ENCODE peak calls at places on chromosome 4, in nine cellular contexts. L is endothelial cell; R is HT1080; F is activated gamma-delta T cell treated with Interleukin-2 at 50 U/mL for 16 hours; H is stimulated activated CD8-positive, alpha-beta memory T cell treated with anti-CD3 and anti-CD28 coated beads, Interleukin-7, amount 100 ng/mL, for 4 hours; T is GM23338; M is endodermal cell; P is uterus; I is neural crest cell. J is an unnamed sample.
A peak's percentile ranks its signal among the peaks of the same experiment; 100 is the strongest.

GRCh38 chr4:37864786-37865185 is 26.1 kb upstream of the TBC1D1 start:
- DNase-seq in L (no peak), R (no peak), F (no peak), H (no peak), T (no peak), M (no peak), P (no peak), I (no peak), J (no peak)

GRCh38 chr4:138770818-138771217 is 244.8 kb upstream of the NOCT start:
- DNase-seq in L (no peak), R (no peak), F (no peak), H (no peak), T (no peak), M (no peak), P (no peak), I (no peak), J (no peak)

GRCh38 chr4:7654550-7655266 is 220.0 kb upstream of the PSAPL1 start:
- DNase-seq in L (no peak), R (no peak), F (no peak), H (no peak), T (no peak), M (peak; percentile 77), P (no peak), I (no peak), J (no peak)

GRCh38 chr4:87916636-87917035 is 58.9 kb upstream of the SPP1 start:
- DNase-seq in L (no peak), R (peak; percentile 50), F (no peak), H (no peak), T (no peak), M (peak; percentile 76), P (no peak), I (no peak), J (no peak)

GRCh38 chr4:60938621-60939020 is 261.5 kb upstream of the ADGRL3 start:
- DNase-seq in L (no peak), R (no peak), F (no peak), H (no peak), T (no peak), M (no peak), P (no peak), I (no peak), J (no peak)

GRCh38 chr4:155900402-155900801 is 3.1 kb upstream of the TDO2 start:
- DNase-seq in L (no peak), R (peak; percentile 79), F (no peak), H (no peak), T (peak; percentile 24), M (no peak), P (no peak), I (no peak), J (peak; percentile 3)

GRCh38 chr4:48100248-48100647 is 33.8 kb downstream of the TXK start:
- DNase-seq in L (no peak), R (no peak), F (no peak), H (no peak), T (no peak), M (no peak), P (no peak), I (no peak), J (no peak)

GRCh38 chr4:110518889-110519490 is 43.0 kb downstream of the ENPEP start:
- DNase-seq in L (peak; percentile 52), R (peak; percentile 34), F (peak; percentile 26), H (no peak), T (peak; percentile 62), M (peak; percentile 66), P (no peak), I (peak; percentile 43), J (no peak)

GRCh38 chr4:10458190-10458589 is 964 bp upstream of the ZNF518B start:
- DNase-seq in L (peak; percentile 13), R (no peak), F (no peak), H (no peak), T (peak; percentile 37), M (peak; percentile 71), P (peak; percentile 16), I (no peak), J (no peak)

GRCh38 chr4:98522603-98523395 is 135.6 kb downstream of the TSPAN5 start:
- DNase-seq in L (no peak), R (peak; percentile 91), F (no peak), H (no peak), T (no peak), M (no peak), P (no peak), I (no peak), J (no peak)

GRCh38 chr4:86451560-86452322 is 91.9 kb upstream of the MAPK10 start:
- DNase-seq in L (no peak), R (peak; percentile 7), F (no peak), H (no peak), T (peak; percentile 45), M (peak; percentile 59), P (peak; percentile 18), I (no peak), J (no peak)

GRCh38 chr4:168585168-168586091 is 88.6 kb downstream of the PALLD start:
- DNase-seq in L (peak; percentile 76), R (peak; percentile 66), F (no peak), H (no peak), T (peak; percentile 94), M (peak; percentile 93), P (peak; percentile 92), I (peak; percentile 69), J (peak; percentile 54)

GRCh38 chr4:186032259-186032658 is 36.7 kb upstream of the TLR3 start:
- DNase-seq in L (no peak), R (no peak), F (no peak), H (no peak), T (peak; percentile 57), M (peak; percentile 61), P (no peak), I (no peak), J (no peak)

GRCh38 chr4:3516836-3517730 is 15.1 kb downstream of the LRPAP1 start:
- DNase-seq in L (no peak), R (no peak), F (no peak), H (no peak), T (no peak), M (no peak), P (no peak), I (no peak), J (no peak)

GRCh38 chr4:33715996-33716395 is 2528.3 kb downstream of the ARAP2 start:
- DNase-seq in L (no peak), R (peak; percentile 91), F (no peak), H (no peak), T (no peak), M (no peak), P (no peak), I (no peak), J (no peak)

GRCh38 chr4:99690472-99690871 is 32.8 kb upstream of the C4orf54 start:
- DNase-seq in L (no peak), R (no peak), F (no peak), H (no peak), T (no peak), M (no peak), P (no peak), I (no peak), J (no peak)

GRCh38 chr4:83753260-83753659 is 217.4 kb downstream of the GPAT3 start:
- DNase-seq in L (no peak), R (no peak), F (no peak), H (no peak), T (peak; percentile 59), M (no peak), P (no peak), I (no peak), J (no peak)

GRCh38 chr4:3793545-3793944 is 27.4 kb downstream of the ADRA2C start:
- DNase-seq in L (no peak), R (no peak), F (no peak), H (no peak), T (no peak), M (no peak), P (no peak), I (no peak), J (no peak)

GRCh38 chr4:37758226-37758625 is 68.3 kb upstream of the PGM2 start:
- DNase-seq in L (no peak), R (peak; percentile 52), F (no peak), H (no peak), T (no peak), M (no peak), P (peak; percentile 29), I (no peak), J (no peak)

GRCh38 chr4:184473515-184474260 is 662 bp downstream of the IRF2 start:
- DNase-seq in L (peak; percentile 48), R (peak; percentile 55), F (peak; percentile 18), H (peak; percentile 27), T (peak; percentile 61), M (peak; percentile 81), P (peak; percentile 33), I (peak; percentile 35), J (no peak)

GRCh38 chr4:128527356-128527755 is 239.7 kb upstream of the PGRMC2 start:
- DNase-seq in L (no peak), R (no peak), F (no peak), H (no peak), T (no peak), M (no peak), P (no peak), I (no peak), J (no peak)

GRCh38 chr4:24285759-24286158 is 298.6 kb downstream of the DHX15 start:
- DNase-seq in L (no peak), R (no peak), F (no peak), H (no peak), T (no peak), M (no peak), P (no peak), I (no peak), J (no peak)

GRCh38 chr4:138045036-138045435 is 197.1 kb downstream of the SLC7A11 start:
- DNase-seq in L (no peak), R (no peak), F (no peak), H (no peak), T (no peak), M (no peak), P (no peak), I (no peak), J (no peak)

GRCh38 chr4:93771640-93772411 is 56.7 kb upstream of the ATOH1 start:
- DNase-seq in L (no peak), R (no peak), F (no peak), H (no peak), T (no peak), M (no peak), P (no peak), I (no peak), J (no peak)

GRCh38 chr4:1002631-1003251 is 8.7 kb upstream of the FGFRL1 start:
- DNase-seq in L (no peak), R (no peak), F (no peak), H (no peak), T (peak; percentile 55), M (peak; percentile 72), P (no peak), I (no peak), J (no peak)

GRCh38 chr4:113496698-113497097 is 264.8 kb downstream of the CAMK2D start:
- DNase-seq in L (no peak), R (no peak), F (no peak), H (no peak), T (no peak), M (no peak), P (no peak), I (no peak), J (no peak)

GRCh38 chr4:8394125-8394524 is 46.4 kb downstream of the ACOX3 start:
- DNase-seq in L (no peak), R (no peak), F (no peak), H (no peak), T (no peak), M (no peak), P (peak; percentile 75), I (no peak), J (no peak)

GRCh38 chr4:144868309-144868708 is 222.4 kb downstream of the HHIP start:
- DNase-seq in L (no peak), R (no peak), F (no peak), H (no peak), T (no peak), M (no peak), P (no peak), I (no peak), J (no peak)

GRCh38 chr4:117326091-117326490 is 240.7 kb upstream of the TRAM1L1 start:
- DNase-seq in L (no peak), R (no peak), F (no peak), H (no peak), T (no peak), M (no peak), P (no peak), I (no peak), J (no peak)

GRCh38 chr4:76055005-76055404 is 19.1 kb upstream of the CXCL11 start:
- DNase-seq in L (no peak), R (no peak), F (no peak), H (no peak), T (no peak), M (no peak), P (no peak), I (no peak), J (no peak)

GRCh38 chr4:153579410-153579809 is 104.7 kb upstream of the TLR2 start:
- DNase-seq in L (no peak), R (no peak), F (no peak), H (no peak), T (no peak), M (no peak), P (no peak), I (no peak), J (no peak)

J was measured in NT2/D1.